ENCODE peak calls at places on chromosomes 7 and 10, in five cellular contexts. X, S, Z, F and U are unnamed samples.

GRCh38 chr10:5668429-5668828 is 2.0 kb upstream of the ASB13 start:
- DNase-seq in X (peak), S (no peak), Z (no peak), F (no peak), U (no peak)

GRCh38 chr10:132231656-132232552 is 45.2 kb downstream of the DPYSL4 start:
- DNase-seq in X (no peak), S (no peak), Z (no peak), F (no peak), U (no peak)

GRCh38 chr7:64307254-64308018 is 6.3 kb upstream of the ZNF736 start:
- DNase-seq in X (peak), S (peak), Z (no peak), F (peak), U (peak)

GRCh38 chr10:102284531-102284930 is 39.2 kb downstream of the GBF1 start:
- DNase-seq in X (no peak), S (no peak), Z (no peak), F (no peak), U (no peak)

GRCh38 chr10:67803588-67804394 is 34.2 kb downstream of the DNAJC12 start:
- DNase-seq in X (no peak), S (no peak), Z (peak), F (no peak), U (no peak)

GRCh38 chr10:132698211-132698751 is 87.7 kb downstream of the NKX6-2 start:
- DNase-seq in X (no peak), S (no peak), Z (no peak), F (no peak), U (no peak)

GRCh38 chr7:134553976-134554375 is 5.1 kb downstream of the AKR1B15 start:
- DNase-seq in X (no peak), S (no peak), Z (no peak), F (no peak), U (peak)

GRCh38 chr7:2120251-2120660 is 112.5 kb downstream of the MAD1L1 start:
- DNase-seq in X (no peak), S (no peak), Z (no peak), F (no peak), U (no peak)

GRCh38 chr7:28725911-28726310 is 232.2 kb downstream of the TRIL start:
- DNase-seq in X (no peak), S (no peak), Z (no peak), F (no peak), U (no peak)

GRCh38 chr10:86122646-86123045 is 243.9 kb downstream of the GRID1 start:
- DNase-seq in X (no peak), S (no peak), Z (no peak), F (no peak), U (no peak)

GRCh38 chr10:92544296-92544695 is 29.6 kb downstream of the IDE start:
- DNase-seq in X (no peak), S (no peak), Z (no peak), F (peak), U (peak)

GRCh38 chr7:5589819-5590595 is 166.4 kb upstream of the TNRC18 start:
- DNase-seq in X (no peak), S (no peak), Z (no peak), F (no peak), U (peak)

GRCh38 chr10:103612462-103613365 is 119.2 kb downstream of the NEURL1 start:
- DNase-seq in X (no peak), S (peak), Z (no peak), F (no peak), U (no peak)

GRCh38 chr10:59181668-59182067 is 5.2 kb downstream of the PHYHIPL start:
- DNase-seq in X (no peak), S (peak), Z (peak), F (peak), U (peak)

GRCh38 chr7:6252310-6252709 is 20.1 kb downstream of the CYTH3 start:
- DNase-seq in X (no peak), S (no peak), Z (no peak), F (no peak), U (no peak)

GRCh38 chr7:1045038-1045726 is 836 bp downstream of the GPR146 start:
- DNase-seq in X (no peak), S (no peak), Z (no peak), F (no peak), U (no peak)

GRCh38 chr10:6180480-6181110 is 22.1 kb upstream of the PFKFB3 start:
- DNase-seq in X (no peak), S (no peak), Z (no peak), F (no peak), U (no peak)

GRCh38 chr7:151148319-151149259 is 18.9 kb downstream of the GBX1 start:
- DNase-seq in X (no peak), S (no peak), Z (no peak), F (no peak), U (no peak)

GRCh38 chr10:51344371-51344770 is 270.1 kb downstream of the PRKG1 start:
- DNase-seq in X (no peak), S (no peak), Z (no peak), F (no peak), U (no peak)

GRCh38 chr7:139783647-139784385 is 6.0 kb upstream of the HIPK2 start:
- DNase-seq in X (no peak), S (no peak), Z (no peak), F (no peak), U (no peak)

GRCh38 chr10:86365346-86366032 is 1.1 kb downstream of the GRID1 start:
- DNase-seq in X (no peak), S (no peak), Z (no peak), F (no peak), U (no peak)

GRCh38 chr10:34723746-34724145 is 91.3 kb downstream of the PARD3 start:
- DNase-seq in X (peak), S (peak), Z (no peak), F (peak), U (peak)

GRCh38 chr10:75247797-75248196 is 12.0 kb upstream of the COMTD1 start:
- DNase-seq in X (no peak), S (no peak), Z (no peak), F (no peak), U (no peak)

GRCh38 chr7:128045766-128046165 is 14.5 kb upstream of the LRRC4 start:
- DNase-seq in X (no peak), S (no peak), Z (no peak), F (no peak), U (no peak)

GRCh38 chr10:46264737-46265368 is 21.9 kb upstream of the ANTXRL start:
- DNase-seq in X (peak), S (no peak), Z (no peak), F (no peak), U (no peak)